ENCODE peak calls at places on chromosomes 4 and X, in four cellular contexts. U is activated naive CD4-positive, alpha-beta T cell treated with Interleukin-2 at 50 U/mL for 16 hours; H is caudate nucleus; Q is fibroblast of pulmonary artery. N is an unnamed sample.

GRCh38 chr4:184475096-184475461 is 729 bp upstream of the IRF2 start:
- DNase-seq in U (peak; percentile 77), H (peak; percentile 18), Q (peak; percentile 54), N (peak; percentile 54)

GRCh38 chr4:159765402-159765801 is 662.5 kb downstream of the RAPGEF2 start:
- DNase-seq in U (no peak), H (no peak), Q (peak; percentile 20), N (no peak)

GRCh38 chrX:2463973-2464676 is 36.7 kb downstream of the DHRSX start:
- DNase-seq in Q (no peak), U (no peak), H (no peak), N (no peak)

GRCh38 chr4:83701041-83701440 is 165.1 kb downstream of the GPAT3 start:
- DNase-seq in H (no peak), U (no peak), Q (no peak), N (no peak)

GRCh38 chr4:140126261-140126660 is 27.7 kb downstream of the MAML3 start:
- DNase-seq in H (no peak), U (no peak), Q (peak; percentile 45), N (peak; percentile 83)

GRCh38 chrX:21735038-21735752 is 22.7 kb downstream of the SMPX start:
- DNase-seq in U (no peak), Q (peak; percentile 28), H (no peak), N (no peak)

GRCh38 chrX:68699960-68700746 is 52.7 kb downstream of the STARD8 start:
- DNase-seq in H (no peak), Q (peak; percentile 47), U (no peak), N (peak; percentile 60)

GRCh38 chrX:80576815-80577533 is 156.7 kb downstream of the TENT5D start:
- DNase-seq in H (no peak), U (no peak), Q (no peak), N (no peak)

GRCh38 chr4:17325098-17325497 is 186.8 kb downstream of the QDPR start:
- DNase-seq in U (no peak), Q (no peak), H (no peak), N (no peak)

GRCh38 chr4:91754716-91755115 is 549.0 kb upstream of the GRID2 start:
- DNase-seq in Q (no peak), U (no peak), H (no peak), N (no peak)

GRCh38 chr4:15636818-15637217 is 18.3 kb downstream of the FBXL5 start:
- DNase-seq in U (no peak), H (no peak), Q (no peak), N (no peak)

GRCh38 chr4:111556141-111556781 is 589.0 kb upstream of the FAM241A start:
- DNase-seq in H (no peak), U (no peak), Q (no peak), N (no peak)

GRCh38 chrX:38666909-38667308 is 105.6 kb downstream of the TSPAN7 start:
- DNase-seq in H (no peak), U (no peak), Q (no peak), N (no peak)

GRCh38 chrX:135086197-135086854 is 34.0 kb downstream of the ETDB start:
- DNase-seq in U (peak; percentile 29), Q (peak; percentile 68), H (no peak), N (peak; percentile 69)

GRCh38 chr4:108043536-108043935 is 53.8 kb downstream of the HADH start:
- DNase-seq in U (no peak), H (no peak), Q (no peak), N (no peak)

GRCh38 chr4:183422962-183423653 is 21.3 kb upstream of the CDKN2AIP start:
- DNase-seq in Q (peak; percentile 24), H (no peak), U (no peak), N (no peak)

GRCh38 chr4:57504139-57504538 is 394.0 kb upstream of the IGFBP7 start:
- DNase-seq in U (no peak), Q (no peak), H (no peak), N (no peak)

GRCh38 chr4:153197301-153197700 is 6.9 kb upstream of the TRIM2 start:
- DNase-seq in U (no peak), Q (no peak), H (no peak), N (no peak)

GRCh38 chr4:147940144-147940543 is 208.3 kb downstream of the ARHGAP10 start:
- DNase-seq in H (no peak), Q (no peak), U (no peak), N (no peak)